ENCODE peak calls at places on chromosomes 1 and 21, in five cellular contexts. Z is bronchial epithelial cell, U is ecto neural progenitor cell, X is GM13976, G is mucosa of gallbladder. Q is an unnamed sample.
A peak's percentile ranks its signal among the peaks of the same experiment; 100 is the strongest.

GRCh38 chr1:3215198-3216045 is 146.4 kb downstream of the PRDM16 start:
- DNase-seq in U (no peak), Z (no peak), X (no peak), G (no peak), Q (no peak)

GRCh38 chr1:78122389-78122788 is 76.6 kb downstream of the GIPC2 start:
- DNase-seq in G (no peak), U (no peak), X (no peak), Z (no peak), Q (no peak)

GRCh38 chr1:99503276-99503747 is 142.6 kb upstream of the PALMD start:
- DNase-seq in Z (peak; percentile 2), X (no peak), U (no peak), G (no peak), Q (no peak)

GRCh38 chr1:162136760-162137537 is 67.5 kb downstream of the NOS1AP start:
- DNase-seq in G (no peak), X (no peak), U (no peak), Z (peak; percentile 80), Q (no peak)

GRCh38 chr1:24683713-24684162 is 40.6 kb downstream of the SRRM1 start:
- DNase-seq in G (peak; percentile 69), X (no peak), U (no peak), Z (peak; percentile 99), Q (no peak)

GRCh38 chr1:168879906-168880734 is 151.1 kb upstream of the DPT start:
- DNase-seq in X (no peak), U (no peak), G (peak; percentile 12), Z (peak; percentile 54), Q (no peak)

GRCh38 chr21:33492571-33492970 is 1.1 kb upstream of the DNAJC28 start:
- DNase-seq in X (no peak), U (no peak), Z (peak; percentile 66), G (no peak), Q (no peak)

GRCh38 chr21:33682992-33683627 is 40.8 kb downstream of the ITSN1 start:
- DNase-seq in Z (peak; percentile 99), U (no peak), X (no peak), G (no peak), Q (no peak)

GRCh38 chr1:66552829-66553228 is 18.9 kb downstream of the SGIP1 start:
- DNase-seq in Z (no peak), U (no peak), G (no peak), X (no peak), Q (no peak)

GRCh38 chr1:82125866-82126265 is 325.1 kb downstream of the ADGRL2 start:
- DNase-seq in X (no peak), Z (no peak), G (no peak), U (no peak), Q (no peak)

GRCh38 chr1:152018537-152018936 is 18.3 kb downstream of the S100A11 start:
- DNase-seq in Z (no peak), G (no peak), X (no peak), U (peak; percentile 54), Q (no peak)

GRCh38 chr1:207240325-207241095 is 81.0 kb upstream of the CD55 start:
- DNase-seq in G (no peak), U (no peak), X (no peak), Z (peak; percentile 100), Q (no peak)

GRCh38 chr1:173506437-173506836 is 29.3 kb downstream of the PRDX6 start:
- DNase-seq in U (no peak), X (no peak), G (no peak), Z (no peak), Q (no peak)

GRCh38 chr1:30758785-30759380 is 1.3 kb upstream of the LAPTM5 start:
- DNase-seq in G (no peak), X (peak; percentile 81), Z (peak; percentile 31), U (no peak), Q (no peak)